ENCODE peak calls at places on chromosome 6, in four cellular contexts. G is kidney tubule cell, U is mammary epithelial cell, B is HT1080. K is an unnamed sample.
A peak's percentile ranks its signal among the peaks of the same experiment; 100 is the strongest.

GRCh38 chr6:6661191-6661590 is 72.7 kb downstream of the LY86 start:
- DNase-seq in U (no peak), B (no peak), G (no peak), K (no peak)

GRCh38 chr6:121498481-121499276 is 63.2 kb downstream of the GJA1 start:
- DNase-seq in U (no peak), G (peak; percentile 78), B (no peak), K (no peak)

GRCh38 chr6:20274115-20274514 is 61.8 kb upstream of the MBOAT1 start:
- DNase-seq in B (no peak), G (no peak), U (no peak), K (no peak)

GRCh38 chr6:31480574-31480973 is 17.4 kb upstream of the MICB start:
- DNase-seq in U (no peak), G (no peak), B (no peak), K (no peak)

GRCh38 chr6:119129148-119129967 is 50.9 kb upstream of the FAM184A start:
- DNase-seq in G (peak; percentile 73), B (peak; percentile 46), U (peak; percentile 53), K (no peak)

GRCh38 chr6:100088009-100088408 is 94.0 kb upstream of the MCHR2 start:
- DNase-seq in G (peak; percentile 26), B (peak; percentile 33), U (peak; percentile 28), K (no peak)

GRCh38 chr6:16737389-16737788 is 23.9 kb downstream of the ATXN1 start:
- DNase-seq in U (peak; percentile 42), G (peak; percentile 51), B (peak; percentile 59), K (no peak)

GRCh38 chr6:16683524-16684194 is 77.6 kb downstream of the ATXN1 start:
- DNase-seq in U (peak; percentile 95), G (peak; percentile 93), B (peak; percentile 92), K (no peak)

GRCh38 chr6:36028088-36028886 is 679 bp downstream of the MAPK14 start:
- DNase-seq in G (peak; percentile 54), U (peak; percentile 27), B (peak; percentile 20), K (peak; percentile 30)

GRCh38 chr6:76639941-76640340 is 567.5 kb upstream of the IMPG1 start:
- DNase-seq in U (no peak), B (no peak), G (no peak), K (no peak)

GRCh38 chr6:1827984-1828793 is 218.5 kb downstream of the FOXC1 start:
- DNase-seq in G (no peak), U (no peak), B (no peak), K (no peak)

GRCh38 chr6:104541411-104541810 is 318.3 kb downstream of the HACE1 start:
- DNase-seq in B (no peak), G (no peak), U (no peak), K (no peak)

GRCh38 chr6:8389034-8389818 is 46.1 kb downstream of the SLC35B3 start:
- DNase-seq in U (no peak), G (no peak), B (no peak), K (no peak)

GRCh38 chr6:35294308-35294945 is 3.2 kb upstream of the DEF6 start:
- DNase-seq in G (peak; percentile 66), B (peak; percentile 26), U (peak; percentile 34), K (peak; percentile 35)

GRCh38 chr6:118464620-118465019 is 83.5 kb upstream of the PLN start:
- DNase-seq in G (no peak), B (no peak), U (no peak), K (no peak)

K was measured in T-helper 17 cell.